ENCODE peak calls at places on chromosome 19, in six cellular contexts. C, U, H, F, S and I are unnamed samples.

GRCh38 chr19:40223135-40223822 is 3.2 kb downstream of the CCNP start:
- DNase-seq in F (peak), H (no peak), S (no peak), C (no peak), U (no peak), I (peak)

GRCh38 chr19:8332976-8333770 is 9.9 kb downstream of the KANK3 start:
- DNase-seq in C (no peak), S (no peak), H (no peak), F (no peak), U (no peak), I (peak)

GRCh38 chr19:16841391-16841926 is 12.3 kb downstream of the SIN3B start:
- DNase-seq in U (no peak), S (no peak), C (no peak), F (no peak), H (no peak), I (no peak)

GRCh38 chr19:35846038-35846668 is 6.2 kb downstream of the NPHS1 start:
- DNase-seq in F (no peak), C (no peak), S (no peak), U (no peak), H (peak), I (peak)

GRCh38 chr19:30068528-30069395 is 126.7 kb downstream of the URI1 start:
- DNase-seq in C (no peak), F (no peak), U (no peak), S (no peak), H (no peak), I (no peak)

GRCh38 chr19:48868196-48868886 is at the start of gene PLEKHA4:
- DNase-seq in S (peak), F (no peak), H (no peak), U (peak), C (no peak), I (peak)

GRCh38 chr19:14449321-14449720 is 16.2 kb downstream of the PKN1 start:
- DNase-seq in C (no peak), H (no peak), U (no peak), S (no peak), F (no peak), I (no peak)

GRCh38 chr19:20038358-20039202 is 725 bp downstream of the ZNF682 start:
- DNase-seq in U (no peak), C (no peak), F (no peak), H (no peak), S (no peak), I (no peak)

GRCh38 chr19:10408511-10409291 is 5.4 kb upstream of the CDC37 start:
- DNase-seq in F (no peak), U (no peak), H (no peak), C (no peak), S (no peak), I (no peak)

GRCh38 chr19:6225232-6225635 is 54.5 kb downstream of the MLLT1 start:
- DNase-seq in S (no peak), U (no peak), H (no peak), C (no peak), F (no peak), I (no peak)

GRCh38 chr19:51531349-51532315 is at the start of gene SIGLEC6:
- DNase-seq in H (no peak), C (no peak), U (peak), F (no peak), S (no peak), I (peak)

GRCh38 chr19:876780-877314 is 16.1 kb downstream of the MED16 start:
- DNase-seq in S (no peak), H (no peak), U (no peak), C (no peak), F (no peak), I (no peak)

GRCh38 chr19:294819-295686 is 3.9 kb upstream of the PLPP2 start:
- DNase-seq in U (peak), F (no peak), C (no peak), H (peak), S (no peak), I (peak)

GRCh38 chr19:15108145-15108844 is 1.1 kb downstream of the SYDE1 start:
- DNase-seq in F (no peak), H (no peak), U (no peak), S (no peak), C (no peak), I (no peak)

GRCh38 chr19:6041991-6042421 is 64.1 kb upstream of the RANBP3 start:
- DNase-seq in U (no peak), S (no peak), F (no peak), H (no peak), C (no peak), I (no peak)

DNA sequence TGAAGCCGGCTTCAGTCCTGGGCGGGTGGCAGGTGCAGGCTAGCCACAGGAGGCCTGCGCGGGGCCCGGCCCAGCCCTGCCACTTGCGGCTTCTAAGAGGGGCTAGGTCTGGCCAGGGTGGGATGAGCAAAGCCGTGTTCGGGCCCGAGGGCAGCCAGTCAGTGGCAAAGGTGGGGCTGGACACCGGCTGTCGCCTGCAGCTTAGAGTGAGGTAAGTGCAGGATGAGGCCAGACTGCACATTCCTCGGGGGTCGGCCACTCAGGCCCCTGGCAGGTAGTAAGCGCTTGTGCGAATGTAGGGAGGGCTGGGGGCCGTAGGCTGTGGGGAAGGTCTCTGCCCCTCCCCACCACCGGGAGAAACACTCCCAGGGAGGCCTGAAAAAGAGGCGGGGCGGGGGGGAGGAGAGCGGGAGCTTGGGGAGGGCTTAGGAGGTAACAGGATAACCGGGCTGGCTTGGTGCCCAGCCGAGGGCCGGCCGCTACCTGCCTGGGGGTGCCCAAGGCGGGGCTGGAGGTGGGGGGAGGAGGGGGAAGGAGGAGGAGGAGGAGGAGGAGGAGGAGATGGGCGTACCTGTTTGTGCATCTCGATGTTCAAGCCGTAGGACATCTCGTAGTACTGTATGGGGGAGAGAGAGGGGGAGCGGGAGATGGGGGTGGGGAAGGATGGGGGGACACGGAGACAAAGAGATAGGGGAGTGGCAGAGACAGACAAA is 6.4 kb downstream of the TLE5 start:
- DNase-seq in S (no peak), H (peak), U (no peak), F (no peak), C (no peak), I (peak)
- TF ChIP-seq JUN in S (no peak), H (no peak), U (no peak), F (no peak), C (no peak), I (no peak)

GRCh38 chr19:12794936-12795335 is 3.6 kb downstream of the JUNB start:
- DNase-seq in C (no peak), U (no peak), S (no peak), H (peak), F (no peak), I (no peak)
- TF ChIP-seq JUN in C (no peak), U (no peak), S (no peak), H (no peak), F (no peak), I (no peak)

GRCh38 chr19:47433121-47433520 is 13.8 kb upstream of the MEIS3 start:
- DNase-seq in S (no peak), U (no peak), C (no peak), H (no peak), F (no peak), I (no peak)
- TF ChIP-seq JUN in S (no peak), U (no peak), C (no peak), H (no peak), F (no peak), I (no peak)

DNA sequence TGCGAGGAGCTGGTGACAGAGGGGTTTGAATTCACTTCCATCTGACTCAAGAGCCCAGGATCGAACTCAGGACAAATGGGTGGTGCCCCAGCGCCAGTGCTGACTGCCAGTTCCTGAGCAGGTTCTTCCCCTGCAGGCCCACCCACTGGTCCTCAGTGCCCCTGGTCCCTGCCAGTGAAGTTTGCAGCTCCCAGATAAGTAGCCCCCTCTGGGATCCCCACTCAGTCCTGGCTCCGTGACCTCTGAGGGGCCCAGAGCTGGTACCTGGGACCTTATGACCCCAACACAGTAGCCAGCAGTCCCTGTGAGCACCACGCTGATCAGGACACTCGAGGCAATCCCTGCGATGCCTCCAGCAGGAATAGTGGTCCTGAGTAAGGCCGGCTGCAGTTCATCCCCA is 11.3 kb upstream of the CEACAM20 start:
- DNase-seq in U (no peak), H (no peak), F (no peak), C (no peak), S (no peak), I (no peak)
- TF ChIP-seq JUN in U (no peak), H (no peak), F (no peak), C (no peak), S (no peak), I (no peak)

GRCh38 chr19:41708481-41708880 is at the start of gene CEACAM5:
- DNase-seq in C (no peak), F (no peak), S (no peak), H (no peak), U (no peak), I (peak)
- TF ChIP-seq JUN in C (no peak), F (no peak), S (no peak), H (no peak), U (no peak), I (no peak)

DNA sequence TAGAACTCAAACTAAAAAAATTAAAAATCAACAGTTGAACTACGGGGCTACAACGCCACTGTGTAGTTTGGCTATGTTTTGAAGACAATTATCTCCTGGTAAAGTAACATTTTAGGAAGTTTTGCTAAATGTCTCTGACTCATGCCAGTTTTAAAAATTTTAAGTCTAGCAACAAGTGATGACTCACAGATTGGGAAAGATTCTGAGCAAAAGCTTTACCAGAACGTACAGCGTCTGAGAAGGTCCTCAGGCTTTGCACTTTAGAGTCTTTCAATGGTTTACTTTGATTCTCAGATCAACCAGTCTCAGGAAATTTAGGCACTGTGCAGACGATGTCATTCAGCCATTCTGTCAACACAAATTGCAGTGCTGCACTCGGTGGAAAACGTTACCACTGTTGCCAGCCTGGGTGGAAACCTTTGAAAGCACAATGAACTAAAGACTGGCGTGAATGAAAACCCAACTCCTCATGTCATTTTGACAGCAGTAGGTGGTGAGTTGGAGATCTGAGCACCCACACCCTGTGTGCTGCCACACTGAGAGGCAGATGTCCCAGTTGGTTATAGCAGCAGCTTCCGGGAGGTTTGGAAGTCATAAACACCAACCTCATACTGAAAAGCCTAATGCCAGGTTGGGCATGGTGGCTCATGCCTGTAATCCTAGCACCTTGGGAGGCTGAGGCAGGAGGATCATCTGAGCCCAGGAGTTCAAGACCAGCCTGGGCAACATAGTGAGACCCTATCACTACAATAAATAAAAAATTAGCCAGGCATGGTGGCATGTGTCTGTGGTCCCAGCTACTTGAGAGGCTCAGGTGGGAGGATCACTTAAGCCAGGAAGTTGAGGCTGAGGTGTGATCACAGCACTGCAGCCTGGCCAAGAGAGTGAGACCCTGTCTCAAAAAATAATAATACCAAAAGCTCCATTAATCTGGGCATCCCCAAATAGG is 6.3 kb upstream of the WTIP start:
- DNase-seq in U (peak), S (peak), C (no peak), H (peak), F (no peak), I (no peak)
- TF ChIP-seq JUN in U (no peak), S (peak), C (no peak), H (no peak), F (no peak), I (no peak)